ENCODE peak calls at places on chromosome 13, in ten cellular contexts. D is PC-9, Z is astrocyte, S is ascending aorta, E is heart right ventricle, Y is AG04450, I is sigmoid colon, P is Peyer's patch, K is breast epithelium, B is tibial artery. Q is an unnamed sample.

GRCh38 chr13:25281937-25282332 is 5.4 kb downstream of the MTMR6 start:
- DNase-seq in E (no peak), D (no peak), P (no peak), K (no peak), B (no peak), I (no peak), Z (no peak), Y (no peak), S (no peak), Q (no peak)

GRCh38 chr13:98285317-98285716 is 108.2 kb upstream of the RNF113B start:
- DNase-seq in K (no peak), D (no peak), I (no peak), S (no peak), Z (peak), Y (no peak), B (no peak), E (no peak), P (no peak), Q (no peak)

GRCh38 chr13:98293570-98294142 is 116.6 kb upstream of the RNF113B start:
- DNase-seq in Y (no peak), K (no peak), B (no peak), I (no peak), D (no peak), P (no peak), S (no peak), E (no peak), Z (no peak), Q (no peak)

GRCh38 chr13:69970521-69970920 is 137.1 kb upstream of the ATXN8OS start:
- DNase-seq in Z (peak), E (no peak), Y (no peak), K (no peak), S (no peak), D (no peak), P (no peak), I (no peak), B (no peak), Q (no peak)

GRCh38 chr13:105997436-105998232 is 537.8 kb downstream of the EFNB2 start:
- DNase-seq in S (no peak), I (no peak), E (no peak), Y (no peak), P (no peak), K (no peak), D (no peak), Z (peak), B (no peak), Q (no peak)

GRCh38 chr13:49569993-49570689 is 15.2 kb downstream of the RCBTB1 start:
- DNase-seq in Y (no peak), B (no peak), Z (peak), D (peak), E (no peak), K (no peak), P (no peak), I (no peak), S (no peak), Q (no peak)

GRCh38 chr13:85236431-85236830 is 562.8 kb downstream of the SLITRK6 start:
- DNase-seq in I (no peak), P (no peak), E (no peak), B (no peak), S (no peak), D (peak), Y (no peak), Z (peak), K (no peak), Q (no peak)

GRCh38 chr13:75321084-75321483 is 160.9 kb downstream of the TBC1D4 start:
- DNase-seq in K (no peak), Y (no peak), E (no peak), I (no peak), D (no peak), P (no peak), B (no peak), Z (no peak), S (no peak), Q (no peak)

GRCh38 chr13:75963318-75963717 is 327.2 kb downstream of the LMO7 start:
- DNase-seq in Z (no peak), Y (no peak), I (no peak), D (no peak), K (no peak), S (no peak), E (no peak), B (no peak), P (no peak), Q (no peak)

GRCh38 chr13:109647046-109647445 is 139.3 kb downstream of the IRS2 start:
- DNase-seq in K (no peak), Z (peak), Y (no peak), E (no peak), I (no peak), B (no peak), P (no peak), S (no peak), D (peak), Q (no peak)
- H3K4me3 ChIP-seq in K (no peak), Z (no peak), Y (no peak), E (no peak), I (no peak), B (no peak), P (no peak), S (no peak), D (no peak), Q (no peak)

GRCh38 chr13:33640832-33641231 is 177.1 kb upstream of the RFC3 start:
- DNase-seq in S (no peak), K (no peak), B (no peak), E (no peak), I (no peak), Y (no peak), Z (no peak), D (no peak), P (no peak), Q (no peak)
- H3K27ac ChIP-seq in S (no peak), K (peak), B (no peak), E (no peak), I (peak), Y (no peak), Z (no peak), D (no peak), P (no peak), Q (no peak)

DNA sequence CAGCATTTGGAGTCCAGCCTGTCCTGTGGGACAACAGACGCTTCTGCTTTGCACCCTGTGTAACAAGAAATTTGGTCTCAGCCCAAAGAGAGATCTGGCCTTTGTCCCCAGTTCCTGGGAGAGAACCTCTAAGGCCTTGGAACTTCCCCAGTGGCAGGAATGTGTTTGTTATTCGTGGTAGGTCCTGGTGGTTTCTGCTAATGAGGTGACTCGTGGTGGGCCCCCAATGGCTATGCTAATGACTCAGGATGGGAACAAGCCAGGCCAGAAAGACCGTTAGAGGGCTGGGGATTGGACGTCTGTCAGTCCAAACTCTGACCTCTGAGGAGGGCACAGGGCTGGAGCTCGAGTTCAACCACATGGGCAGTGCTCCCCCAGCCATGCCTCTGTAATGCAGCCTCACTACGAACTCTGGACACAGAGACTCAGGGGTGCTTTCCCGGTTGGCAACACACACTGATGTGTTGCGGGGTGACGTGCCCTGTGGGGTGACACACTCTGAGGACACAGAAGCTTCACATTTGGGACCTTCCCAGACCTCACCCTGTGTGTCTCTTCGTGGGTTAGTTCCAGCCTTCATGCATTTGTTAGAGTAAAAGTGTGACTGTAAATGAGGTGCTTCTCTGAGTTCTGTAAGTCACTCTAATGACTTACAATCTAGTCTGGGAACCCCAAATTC is 38.9 kb downstream of the TEX29 start:
- DNase-seq in E (no peak), Z (no peak), B (no peak), S (no peak), D (no peak), K (no peak), Y (no peak), P (no peak), I (no peak), Q (no peak)
- TF ChIP-seq CTCF in E (no peak), Z (no peak), B (no peak), S (no peak), D (no peak), K (no peak), Y (peak), P (no peak), I (no peak), Q (no peak)

GRCh38 chr13:112071902-112072530 is 5.1 kb downstream of the SOX1 start:
- DNase-seq in K (no peak), B (no peak), Z (no peak), E (no peak), S (no peak), Y (no peak), I (no peak), P (no peak), D (no peak), Q (no peak)

GRCh38 chr13:112074139-112074710 is 7.3 kb downstream of the SOX1 start:
- DNase-seq in E (no peak), Y (no peak), Z (no peak), D (no peak), S (no peak), I (no peak), K (no peak), B (no peak), P (no peak), Q (no peak)

GRCh38 chr13:112073245-112074138 is 6.5 kb downstream of the SOX1 start:
- DNase-seq in K (no peak), Z (no peak), D (no peak), B (no peak), Y (no peak), E (no peak), I (peak), S (no peak), P (no peak), Q (no peak)

GRCh38 chr13:112071011-112071901 is 4.3 kb downstream of the SOX1 start:
- DNase-seq in K (no peak), P (no peak), Y (no peak), I (no peak), B (no peak), E (no peak), D (no peak), S (no peak), Z (no peak), Q (no peak)

GRCh38 chr13:112072531-112073244 is 5.7 kb downstream of the SOX1 start:
- DNase-seq in B (no peak), P (no peak), S (no peak), E (peak), Z (no peak), Y (no peak), I (no peak), K (no peak), D (no peak), Q (no peak)
- H3K4me3 ChIP-seq in B (peak), P (no peak), S (peak), E (peak), Z (no peak), Y (no peak), I (peak), K (peak), D (no peak), Q (peak)

DNA sequence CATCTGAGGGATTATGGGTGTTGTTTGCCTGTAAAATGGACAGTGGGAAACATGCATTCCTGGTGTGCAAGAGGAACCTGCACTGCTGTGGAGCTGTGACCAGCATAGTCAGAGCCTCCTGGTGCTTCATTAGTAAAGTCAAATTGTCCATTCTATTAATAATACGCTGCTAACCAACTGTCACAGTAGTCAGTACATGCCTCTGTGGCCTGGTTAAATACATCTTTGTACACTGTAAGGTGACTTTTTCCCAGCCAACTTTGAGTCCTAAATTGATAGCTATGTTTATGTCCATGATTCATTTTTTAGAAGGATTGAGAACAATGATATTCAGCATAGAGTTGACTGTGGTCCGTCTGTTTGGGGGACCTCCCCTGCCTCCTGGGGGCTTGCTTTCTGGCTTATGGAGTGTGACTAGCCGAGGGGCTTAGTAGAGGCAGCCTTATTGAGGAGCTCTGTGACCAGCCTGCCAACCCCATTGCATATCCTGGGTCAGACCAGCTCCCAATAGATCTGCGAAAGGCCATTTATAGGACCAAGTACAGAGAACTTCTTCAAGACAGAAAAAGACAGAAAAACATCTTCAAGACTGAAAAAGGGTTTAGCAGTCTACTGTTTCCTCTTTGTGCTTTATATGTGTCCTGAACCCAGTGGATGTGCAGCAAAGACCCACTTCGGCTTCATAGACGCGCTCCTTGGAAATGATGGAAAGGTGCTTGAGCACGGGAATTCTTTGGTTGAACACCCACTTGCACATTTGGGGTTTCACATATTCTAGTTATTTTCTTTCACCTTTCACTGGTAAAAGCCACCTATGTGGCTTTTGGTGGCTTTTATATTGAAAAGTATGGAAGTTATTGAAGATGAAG is 4.3 kb downstream of the GPR183 start:
- DNase-seq in Y (no peak), P (no peak), S (no peak), E (no peak), K (no peak), B (no peak), Z (no peak), D (no peak), I (no peak), Q (no peak)
- H3K27ac ChIP-seq in Y (no peak), P (peak), S (no peak), E (no peak), K (no peak), B (no peak), Z (no peak), D (no peak), I (peak), Q (no peak)

GRCh38 chr13:37984357-37984756 is 114.8 kb upstream of the TRPC4 start:
- DNase-seq in P (no peak), I (no peak), S (no peak), B (no peak), K (no peak), Z (no peak), Y (no peak), D (no peak), E (no peak), Q (no peak)
- TF ChIP-seq CTCF in P (no peak), I (no peak), S (no peak), B (no peak), K (no peak), Z (no peak), Y (no peak), D (no peak), E (no peak), Q (no peak)